ENCODE peak calls at places on chromosomes 7 and 10, in six cellular contexts. A is NCI-H510A treated with DMSO at 0.1 percent for 48 hours; T is GM04503; X is body of pancreas; C is stimulated activated CD4-positive, alpha-beta T cell treated with anti-CD3 and anti-CD28 coated beads, Interleukin-2, amount 100 ng/mL, for 48 hours; D is left kidney. R is an unnamed sample.

GRCh38 chr10:93993782-93994668 is at the start of gene PLCE1:
- DNase-seq in D (peak), C (no peak), X (peak), T (no peak), A (peak), R (no peak)

GRCh38 chr7:130560972-130561371 is 69.1 kb downstream of the MEST start:
- DNase-seq in C (no peak), D (no peak), A (peak), T (peak), X (peak), R (peak)

GRCh38 chr7:146116452-146117219 is at the start of gene CNTNAP2:
- DNase-seq in T (no peak), D (peak), C (no peak), X (no peak), A (peak), R (no peak)

GRCh38 chr7:107180378-107180777 is 11.6 kb downstream of the HBP1 start:
- DNase-seq in A (no peak), D (no peak), X (peak), C (peak), T (no peak), R (no peak)

GRCh38 chr7:106545275-106545674 is 115.7 kb downstream of the CCDC71L start:
- DNase-seq in D (no peak), A (no peak), T (no peak), C (no peak), X (no peak), R (no peak)

GRCh38 chr10:91034494-91035157 is 113.7 kb upstream of the ANKRD1 start:
- DNase-seq in T (no peak), C (no peak), A (no peak), X (peak), D (peak), R (no peak)

GRCh38 chr10:109668137-109668536 is 255.2 kb downstream of the XPNPEP1 start:
- DNase-seq in D (no peak), C (no peak), T (no peak), X (no peak), A (no peak), R (no peak)

GRCh38 chr7:139876622-139877283 is 47.7 kb downstream of the TBXAS1 start:
- DNase-seq in T (no peak), D (peak), A (no peak), C (no peak), X (no peak), R (no peak)

GRCh38 chr10:31142026-31142425 is 110.4 kb upstream of the ZNF438 start:
- DNase-seq in T (peak), A (no peak), C (no peak), X (no peak), D (no peak), R (no peak)

GRCh38 chr10:114239994-114240345 is 916 bp downstream of the VWA2 start:
- DNase-seq in T (no peak), C (no peak), D (peak), X (no peak), A (peak), R (no peak)

GRCh38 chr7:151379193-151379520 is 30.7 kb downstream of the WDR86 start:
- DNase-seq in A (no peak), X (no peak), T (no peak), D (no peak), C (no peak), R (no peak)

GRCh38 chr7:142689439-142690168 is 59.7 kb upstream of the PRSS1 start:
- DNase-seq in X (no peak), T (no peak), A (no peak), C (no peak), D (no peak), R (no peak)

GRCh38 chr7:641269-641671 is 85.2 kb upstream of the DNAAF5 start:
- DNase-seq in T (no peak), A (no peak), D (no peak), C (no peak), X (no peak), R (no peak)